ENCODE peak calls at places on chromosomes 12 and 14, in seven cellular contexts. N, P, J, U, T, Z and F are unnamed samples.
A peak's percentile ranks its signal among the peaks of the same experiment; 100 is the strongest.

GRCh38 chr12:13135336-13136178 is 32.1 kb upstream of the GSG1 start:
- DNase-seq in J (peak; percentile 99), P (peak; percentile 46), N (peak; percentile 79), T (peak; percentile 60), Z (no peak), U (peak; percentile 98), F (no peak)

GRCh38 chr12:2183556-2184541 is 131.1 kb downstream of the CACNA1C start:
- DNase-seq in P (no peak), J (no peak), U (peak; percentile 77), T (peak; percentile 68), Z (peak; percentile 11), N (peak; percentile 82), F (peak; percentile 7)

GRCh38 chr14:65788876-65789859 is 376.6 kb downstream of the FUT8 start:
- DNase-seq in Z (peak; percentile 3), P (no peak), N (no peak), J (no peak), U (no peak), T (no peak), F (no peak)

GRCh38 chr14:73173092-73173735 is 36.9 kb downstream of the PSEN1 start:
- DNase-seq in N (peak; percentile 39), P (peak; percentile 73), T (peak; percentile 36), U (peak; percentile 70), Z (peak; percentile 24), J (no peak), F (peak; percentile 12)

GRCh38 chr12:47943492-47944359 is 19.7 kb upstream of the TMEM106C start:
- DNase-seq in N (no peak), U (no peak), P (no peak), T (no peak), J (no peak), Z (peak; percentile 19), F (no peak)

GRCh38 chr14:21987937-21988336 is 314.3 kb upstream of the OR4E1 start:
- DNase-seq in Z (peak; percentile 68), J (no peak), U (peak; percentile 57), N (no peak), T (peak; percentile 77), P (peak; percentile 39), F (peak; percentile 57)

GRCh38 chr12:54526800-54527630 is 22.4 kb upstream of the PDE1B start:
- DNase-seq in Z (peak; percentile 23), T (peak; percentile 54), P (peak; percentile 40), U (peak; percentile 50), N (no peak), J (no peak), F (peak; percentile 12)

GRCh38 chr12:52691765-52692150 is 11.6 kb upstream of the KRT1 start:
- DNase-seq in N (no peak), J (no peak), P (no peak), T (no peak), Z (no peak), U (no peak), F (no peak)

GRCh38 chr14:70186826-70187483 is 1.8 kb downstream of the SLC8A3 start:
- DNase-seq in Z (no peak), J (no peak), T (peak; percentile 63), N (no peak), U (no peak), P (peak; percentile 19), F (no peak)

GRCh38 chr14:50943261-50943942 is 881 bp downstream of the PYGL start:
- DNase-seq in P (peak; percentile 33), Z (peak; percentile 55), T (peak; percentile 58), U (peak; percentile 54), J (peak; percentile 58), N (peak; percentile 52), F (no peak)

GRCh38 chr14:42710071-42710470 is 1103.4 kb downstream of the LRFN5 start:
- DNase-seq in P (no peak), N (no peak), Z (no peak), T (no peak), J (no peak), U (no peak), F (no peak)

GRCh38 chr14:28152453-28153044 is 614.0 kb upstream of the FOXG1 start:
- DNase-seq in T (no peak), Z (peak; percentile 30), J (no peak), U (no peak), P (no peak), N (no peak), F (no peak)

GRCh38 chr12:69570000-69570516 is 15.2 kb upstream of the CCT2 start:
- DNase-seq in U (peak; percentile 44), P (no peak), T (no peak), Z (no peak), J (no peak), N (peak; percentile 95), F (no peak)

GRCh38 chr12:79420146-79420618 is 270.6 kb downstream of the PAWR start:
- DNase-seq in P (peak; percentile 93), U (peak; percentile 94), N (peak; percentile 97), J (peak; percentile 87), T (peak; percentile 80), Z (peak; percentile 73), F (peak; percentile 35)

GRCh38 chr12:102816816-102817434 is 100.1 kb downstream of the PAH start:
- DNase-seq in Z (peak; percentile 24), J (no peak), U (peak; percentile 74), P (peak; percentile 3), N (peak; percentile 4), T (peak; percentile 65), F (peak; percentile 19)

GRCh38 chr14:65164068-65164824 is 61.9 kb upstream of the MAX start:
- DNase-seq in J (peak; percentile 55), U (peak; percentile 70), P (peak; percentile 58), Z (peak; percentile 43), T (peak; percentile 60), N (no peak), F (peak; percentile 31)

GRCh38 chr12:93704122-93704521 is 26.9 kb downstream of the CRADD start:
- DNase-seq in P (no peak), Z (no peak), J (no peak), U (no peak), N (no peak), T (no peak), F (no peak)

GRCh38 chr12:93702707-93703305 is 25.6 kb downstream of the CRADD start:
- DNase-seq in P (no peak), N (peak; percentile 8), T (no peak), U (peak; percentile 43), Z (no peak), J (no peak), F (no peak)

GRCh38 chr12:93696462-93696861 is 19.3 kb downstream of the CRADD start:
- DNase-seq in J (no peak), U (no peak), P (no peak), N (no peak), Z (no peak), T (no peak), F (no peak)

GRCh38 chr12:93699271-93700141 is 22.3 kb downstream of the CRADD start:
- DNase-seq in U (peak; percentile 86), Z (peak; percentile 71), T (no peak), N (peak; percentile 96), P (no peak), J (peak; percentile 68), F (no peak)

DNA sequence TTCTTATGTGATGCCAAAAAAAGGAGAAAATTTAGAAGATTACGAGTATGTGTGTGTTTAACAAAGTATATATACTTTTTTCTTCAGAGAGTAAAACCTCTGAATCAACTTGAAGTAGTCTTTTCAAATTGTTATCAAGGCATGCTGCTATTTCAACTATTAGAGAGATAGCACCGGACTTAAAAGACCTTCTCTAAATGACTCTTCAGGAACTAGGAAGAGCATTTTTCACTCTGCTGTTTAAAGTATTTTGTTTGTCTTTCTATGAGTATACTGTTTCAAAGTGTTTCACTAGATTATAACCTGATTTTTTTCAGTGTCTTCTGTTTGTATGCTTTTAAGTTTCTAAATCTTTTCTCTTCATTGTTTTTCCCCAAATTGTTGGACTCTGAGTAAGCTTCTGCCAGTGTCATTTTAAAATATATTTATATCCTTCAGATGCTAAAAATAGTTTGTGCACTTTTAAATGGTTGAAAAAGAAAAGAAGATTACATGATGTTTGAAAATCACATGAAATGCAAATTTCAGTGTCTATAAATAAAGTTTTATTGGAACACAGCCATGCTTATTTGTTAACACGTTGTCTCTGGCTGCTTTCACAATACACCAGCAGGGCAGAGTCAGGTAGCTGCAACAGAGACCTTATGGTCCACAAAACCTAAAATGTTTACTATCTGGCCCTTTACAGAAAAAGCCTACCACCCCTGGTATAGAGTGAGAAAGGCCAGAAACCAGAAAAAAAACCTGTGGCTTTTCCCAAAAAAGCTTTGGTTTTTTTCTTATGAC is 21.3 kb downstream of the CRADD start:
- DNase-seq in T (no peak), J (no peak), N (no peak), U (peak; percentile 40), Z (peak; percentile 66), P (no peak), F (no peak)
- H4K20me1 ChIP-seq in T (no peaks in the 10 kb centered on the region), J (no peaks in the 10 kb centered on the region), N (no peaks in the 10 kb centered on the region), U (no peaks in the 10 kb centered on the region), Z (no peaks in the 10 kb centered on the region), P (no peaks in the 10 kb centered on the region), F (no peaks in the 10 kb centered on the region)

DNA sequence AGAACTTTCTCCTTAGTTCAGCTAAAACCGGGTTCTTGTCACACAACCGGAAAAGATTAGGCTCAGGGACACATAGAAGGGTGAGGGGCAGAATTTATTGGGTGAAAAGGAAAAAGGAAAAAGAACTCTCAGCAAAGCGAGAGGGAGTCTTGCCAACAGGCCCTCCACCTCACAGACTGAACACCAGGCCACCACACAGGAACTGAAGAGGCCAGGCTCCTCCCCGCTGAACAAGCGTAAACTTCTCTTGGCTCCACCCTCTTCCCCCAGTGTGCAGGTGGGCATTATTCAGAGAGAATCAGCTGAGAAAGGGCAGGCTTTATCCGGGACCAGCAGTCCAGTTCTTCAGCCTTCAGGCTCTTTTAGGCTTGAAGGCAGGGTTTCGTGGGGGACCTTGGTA is 125.6 kb upstream of the FGD4 start:
- DNase-seq in N (no peak), T (peak; percentile 55), Z (no peak), P (no peak), U (no peak), J (no peak), F (peak; percentile 86)
- H3K4me2 ChIP-seq in N (no peak overlapping the region), T (peak overlapping the region; percentile 40), Z (no peak overlapping the region), P (no peak overlapping the region), U (no peak overlapping the region), J (no peak overlapping the region), F (peak overlapping the region; percentile 71)

GRCh38 chr12:106585237-106585834 is 2.5 kb downstream of the RFX4 start:
- DNase-seq in U (no peak), J (no peak), T (no peak), N (no peak), P (no peak), Z (no peak), F (no peak)
- TF ChIP-seq EZH2 in U (peak; percentile 81), J (no peak), T (peak; percentile 85), N (no peak), P (peak; percentile 6), Z (no peak), F (no peak)

DNA sequence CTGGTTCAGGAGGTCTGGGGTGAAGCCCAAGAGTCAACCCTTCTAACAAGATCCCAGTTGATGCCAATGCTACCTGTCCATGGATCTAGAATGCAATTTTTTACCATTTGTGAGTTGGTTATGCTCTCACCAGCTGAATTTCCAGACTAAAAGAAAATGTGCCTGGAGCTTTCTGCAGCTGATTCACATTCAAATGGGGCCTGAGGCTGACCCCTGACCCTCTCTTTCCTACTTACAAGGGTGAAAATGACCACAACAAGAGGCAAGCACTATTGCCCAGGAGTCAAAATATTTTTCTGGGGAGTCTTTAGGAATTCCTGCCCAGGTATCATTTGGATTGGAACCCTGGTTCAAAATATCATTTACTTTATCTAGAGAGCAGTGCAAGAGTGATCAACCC is 159.1 kb downstream of the SAMD4A start:
- DNase-seq in T (no peak), U (no peak), N (no peak), J (no peak), Z (no peak), P (no peak), F (no peak)
- H4K20me1 ChIP-seq in T (no peaks in the 10 kb centered on the region), U (peaks cover 6% of the 10 kb centered on the region), N (peaks cover 61% of the 10 kb centered on the region), J (no peaks in the 10 kb centered on the region), Z (peaks cover 12% of the 10 kb centered on the region), P (peaks cover 3% of the 10 kb centered on the region), F (no peaks in the 10 kb centered on the region)